ENCODE peak calls at places on chromosome 9, in six cellular contexts. One of them, this sample, is unnamed.

GRCh38 chr9:133023117-133023890 is 7.5 kb upstream of the GTF3C5 start:
- DNase-seq in kidney epithelial cell: no peak
- DNase-seq in pancreas: no peak
- DNase-seq in coronary artery: no peak
- DNase-seq in hepatocyte: no peak
- DNase-seq in fibroblast of pulmonary artery: no peak
- DNase-seq in this sample: no peak

GRCh38 chr9:18459958-18460584 is 13.9 kb upstream of the ADAMTSL1 start:
- DNase-seq in kidney epithelial cell: peak; percentile 54
- DNase-seq in pancreas: no peak
- DNase-seq in coronary artery: no peak
- DNase-seq in hepatocyte: no peak
- DNase-seq in fibroblast of pulmonary artery: peak; percentile 95
- DNase-seq in this sample: peak; percentile 94

GRCh38 chr9:131436386-131436785 is 42.5 kb downstream of the PRRC2B start:
- DNase-seq in kidney epithelial cell: no peak
- DNase-seq in pancreas: no peak
- DNase-seq in coronary artery: no peak
- DNase-seq in hepatocyte: no peak
- DNase-seq in fibroblast of pulmonary artery: no peak
- DNase-seq in this sample: no peak

GRCh38 chr9:76180541-76180940 is 213.7 kb downstream of the RFK start:
- DNase-seq in kidney epithelial cell: no peak
- DNase-seq in pancreas: no peak
- DNase-seq in coronary artery: no peak
- DNase-seq in hepatocyte: peak; percentile 56
- DNase-seq in fibroblast of pulmonary artery: peak; percentile 69
- DNase-seq in this sample: no peak

GRCh38 chr9:35569206-35569605 is 35.9 kb upstream of the TESK1 start:
- DNase-seq in kidney epithelial cell: no peak
- DNase-seq in pancreas: no peak
- DNase-seq in coronary artery: peak; percentile 36
- DNase-seq in hepatocyte: no peak
- DNase-seq in fibroblast of pulmonary artery: no peak
- DNase-seq in this sample: no peak

GRCh38 chr9:4375424-4376195 is 75.7 kb upstream of the GLIS3 start:
- DNase-seq in kidney epithelial cell: no peak
- DNase-seq in pancreas: no peak
- DNase-seq in coronary artery: no peak
- DNase-seq in hepatocyte: peak; percentile 56
- DNase-seq in fibroblast of pulmonary artery: peak; percentile 80
- DNase-seq in this sample: peak; percentile 50

GRCh38 chr9:124180557-124180956 is 77.2 kb upstream of the NEK6 start:
- DNase-seq in kidney epithelial cell: no peak
- DNase-seq in pancreas: no peak
- DNase-seq in coronary artery: no peak
- DNase-seq in hepatocyte: peak; percentile 64
- DNase-seq in fibroblast of pulmonary artery: peak; percentile 62
- DNase-seq in this sample: peak; percentile 60

GRCh38 chr9:96006961-96007360 is 131.5 kb downstream of the ERCC6L2 start:
- DNase-seq in kidney epithelial cell: peak; percentile 39
- DNase-seq in pancreas: no peak
- DNase-seq in coronary artery: no peak
- DNase-seq in hepatocyte: no peak
- DNase-seq in fibroblast of pulmonary artery: no peak
- DNase-seq in this sample: no peak

GRCh38 chr9:90915693-90916092 is 114.1 kb downstream of the SYK start:
- DNase-seq in kidney epithelial cell: no peak
- DNase-seq in pancreas: no peak
- DNase-seq in coronary artery: no peak
- DNase-seq in hepatocyte: peak; percentile 46
- DNase-seq in fibroblast of pulmonary artery: peak; percentile 17
- DNase-seq in this sample: peak; percentile 54

GRCh38 chr9:131622536-131622935 is 77.2 kb downstream of the PRRT1B start:
- DNase-seq in kidney epithelial cell: no peak
- DNase-seq in pancreas: no peak
- DNase-seq in coronary artery: no peak
- DNase-seq in hepatocyte: no peak
- DNase-seq in fibroblast of pulmonary artery: no peak
- DNase-seq in this sample: no peak

GRCh38 chr9:131042666-131043065 is 33.7 kb downstream of the LAMC3 start:
- DNase-seq in kidney epithelial cell: no peak
- DNase-seq in pancreas: no peak
- DNase-seq in coronary artery: no peak
- DNase-seq in hepatocyte: no peak
- DNase-seq in fibroblast of pulmonary artery: no peak
- DNase-seq in this sample: no peak

GRCh38 chr9:94865599-94866456 is 139.3 kb downstream of the AOPEP start:
- DNase-seq in kidney epithelial cell: no peak
- DNase-seq in pancreas: no peak
- DNase-seq in coronary artery: no peak
- DNase-seq in hepatocyte: peak; percentile 25
- DNase-seq in fibroblast of pulmonary artery: no peak
- DNase-seq in this sample: no peak

GRCh38 chr9:82923410-82924242 is 139.3 kb downstream of the RASEF start:
- DNase-seq in kidney epithelial cell: peak; percentile 61
- DNase-seq in pancreas: no peak
- DNase-seq in coronary artery: no peak
- DNase-seq in hepatocyte: peak; percentile 14
- DNase-seq in fibroblast of pulmonary artery: no peak
- DNase-seq in this sample: no peak

GRCh38 chr9:110142868-110143866 is 64.8 kb downstream of the C9orf152 start:
- DNase-seq in kidney epithelial cell: no peak
- DNase-seq in pancreas: no peak
- DNase-seq in coronary artery: no peak
- DNase-seq in hepatocyte: no peak
- DNase-seq in fibroblast of pulmonary artery: no peak
- DNase-seq in this sample: peak; percentile 58
- TF ChIP-seq CTCF in kidney epithelial cell: no peak
- TF ChIP-seq CTCF in pancreas: no peak
- TF ChIP-seq CTCF in coronary artery: no peak
- TF ChIP-seq CTCF in hepatocyte: peak; percentile 10
- TF ChIP-seq CTCF in fibroblast of pulmonary artery: peak; percentile 16
- TF ChIP-seq CTCF in this sample: no peak

GRCh38 chr9:114098021-114098659 is 952 bp downstream of the KIF12 start:
- DNase-seq in kidney epithelial cell: no peak
- DNase-seq in pancreas: peak; percentile 63
- DNase-seq in coronary artery: no peak
- DNase-seq in hepatocyte: peak; percentile 84
- DNase-seq in fibroblast of pulmonary artery: no peak
- DNase-seq in this sample: no peak

GRCh38 chr9:114102484-114102883 is 3.4 kb upstream of the KIF12 start:
- DNase-seq in kidney epithelial cell: no peak
- DNase-seq in pancreas: no peak
- DNase-seq in coronary artery: no peak
- DNase-seq in hepatocyte: no peak
- DNase-seq in fibroblast of pulmonary artery: no peak
- DNase-seq in this sample: no peak

GRCh38 chr9:114098660-114099522 is at the start of gene KIF12:
- DNase-seq in kidney epithelial cell: peak; percentile 91
- DNase-seq in pancreas: peak; percentile 92
- DNase-seq in coronary artery: no peak
- DNase-seq in hepatocyte: peak; percentile 91
- DNase-seq in fibroblast of pulmonary artery: no peak
- DNase-seq in this sample: no peak

GRCh38 chr9:114099523-114100270 is 605 bp upstream of the KIF12 start:
- DNase-seq in kidney epithelial cell: no peak
- DNase-seq in pancreas: peak; percentile 55
- DNase-seq in coronary artery: no peak
- DNase-seq in hepatocyte: no peak
- DNase-seq in fibroblast of pulmonary artery: no peak
- DNase-seq in this sample: no peak

DNA sequence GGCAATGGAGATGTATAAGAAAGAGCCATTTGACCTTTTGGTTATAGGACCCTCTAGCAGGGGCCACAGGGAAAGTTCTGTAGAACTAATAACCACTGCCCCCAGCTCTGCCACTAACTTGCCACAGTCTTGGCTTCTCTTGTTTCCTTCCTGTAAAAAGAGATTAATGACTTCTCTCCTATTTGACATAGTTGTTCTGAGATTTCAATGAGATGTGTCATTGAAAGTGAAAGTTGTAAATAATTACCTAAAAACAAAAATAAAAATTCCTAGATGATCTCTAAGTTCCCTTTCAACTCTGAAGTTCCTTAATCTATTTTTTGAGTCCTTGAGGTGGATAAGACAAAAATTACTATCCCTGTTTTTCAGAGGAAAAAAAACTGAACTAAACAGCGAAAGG is 1.4 kb upstream of the KIF12 start:
- DNase-seq in kidney epithelial cell: no peak
- DNase-seq in pancreas: no peak
- DNase-seq in coronary artery: no peak
- DNase-seq in hepatocyte: no peak
- DNase-seq in fibroblast of pulmonary artery: no peak
- DNase-seq in this sample: no peak
- TF ChIP-seq CTCF in kidney epithelial cell: no peak
- TF ChIP-seq CTCF in pancreas: no peak
- TF ChIP-seq CTCF in coronary artery: no peak
- TF ChIP-seq CTCF in hepatocyte: no peak
- TF ChIP-seq CTCF in fibroblast of pulmonary artery: no peak
- TF ChIP-seq CTCF in this sample: no peak

GRCh38 chr9:13388157-13388556 is 108.7 kb upstream of the MPDZ start:
- DNase-seq in kidney epithelial cell: no peak
- DNase-seq in pancreas: no peak
- DNase-seq in coronary artery: no peak
- DNase-seq in hepatocyte: no peak
- DNase-seq in fibroblast of pulmonary artery: peak; percentile 74
- DNase-seq in this sample: no peak
- TF ChIP-seq CTCF in kidney epithelial cell: no peak
- TF ChIP-seq CTCF in pancreas: no peak
- TF ChIP-seq CTCF in coronary artery: no peak
- TF ChIP-seq CTCF in hepatocyte: no peak
- TF ChIP-seq CTCF in fibroblast of pulmonary artery: no peak
- TF ChIP-seq CTCF in this sample: no peak

DNA sequence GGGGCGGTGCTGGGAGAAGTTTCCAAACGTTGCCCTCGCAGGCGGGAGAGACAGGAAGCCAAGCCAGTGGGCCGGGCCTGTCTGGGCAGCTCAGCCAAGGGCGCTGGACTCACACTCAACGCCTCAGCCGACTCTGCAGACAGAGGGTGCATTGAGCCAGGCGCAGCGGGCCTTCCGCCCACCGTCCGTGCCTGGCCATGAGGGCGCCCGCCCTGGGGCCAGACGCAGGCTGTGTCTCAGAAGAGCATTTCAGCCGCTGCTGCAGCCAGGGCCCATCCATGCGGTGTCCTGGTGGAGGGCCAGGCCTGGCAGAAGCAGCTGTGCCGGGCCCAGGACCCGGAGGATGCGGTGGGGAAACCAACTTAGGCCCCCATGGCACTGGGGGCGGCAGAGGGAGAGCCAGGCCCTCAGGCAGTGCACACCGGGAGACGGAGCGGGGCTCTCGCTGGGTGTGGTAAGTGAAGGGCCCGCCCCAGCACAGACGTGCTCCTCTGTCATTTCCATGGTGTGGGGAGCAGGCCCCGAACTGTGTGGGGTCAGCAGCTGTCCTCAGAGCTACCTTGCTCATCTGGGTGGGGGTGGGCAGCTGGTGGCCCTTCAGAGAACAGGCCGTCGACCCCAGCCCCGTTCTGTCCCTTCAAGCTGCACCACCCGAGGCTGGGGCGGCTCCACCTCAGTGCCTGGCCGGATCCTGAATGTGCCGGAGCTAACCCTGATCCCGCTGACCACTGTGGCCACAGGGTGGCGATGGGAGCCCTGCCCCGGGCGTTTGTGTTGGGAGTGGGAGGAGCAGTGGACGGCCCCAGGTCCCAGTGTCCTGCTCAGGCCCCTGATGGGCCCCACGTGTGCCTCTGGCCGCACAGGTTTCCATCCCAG is 18.0 kb downstream of the DNLZ start:
- DNase-seq in kidney epithelial cell: no peak
- DNase-seq in pancreas: no peak
- DNase-seq in coronary artery: peak; percentile 88
- DNase-seq in hepatocyte: peak; percentile 83
- DNase-seq in fibroblast of pulmonary artery: peak; percentile 40
- DNase-seq in this sample: peak; percentile 53
- TF ChIP-seq CTCF in kidney epithelial cell: peak; percentile 71
- TF ChIP-seq CTCF in pancreas: peak; percentile 15
- TF ChIP-seq CTCF in coronary artery: no peak
- TF ChIP-seq CTCF in hepatocyte: peak; percentile 44
- TF ChIP-seq CTCF in fibroblast of pulmonary artery: peak; percentile 45
- TF ChIP-seq CTCF in this sample: peak; percentile 21

GRCh38 chr9:128845186-128845931 is 15.8 kb upstream of the SPOUT1 start:
- DNase-seq in kidney epithelial cell: no peak
- DNase-seq in pancreas: no peak
- DNase-seq in coronary artery: no peak
- DNase-seq in hepatocyte: peak; percentile 44
- DNase-seq in fibroblast of pulmonary artery: no peak
- DNase-seq in this sample: peak; percentile 55
- TF ChIP-seq CTCF in kidney epithelial cell: no peak
- TF ChIP-seq CTCF in pancreas: no peak
- TF ChIP-seq CTCF in coronary artery: no peak
- TF ChIP-seq CTCF in hepatocyte: no peak
- TF ChIP-seq CTCF in fibroblast of pulmonary artery: no peak
- TF ChIP-seq CTCF in this sample: no peak

GRCh38 chr9:98120476-98120875 is 1.5 kb upstream of the TRIM14 start:
- DNase-seq in kidney epithelial cell: no peak
- DNase-seq in pancreas: no peak
- DNase-seq in coronary artery: no peak
- DNase-seq in hepatocyte: peak; percentile 54
- DNase-seq in fibroblast of pulmonary artery: no peak
- DNase-seq in this sample: no peak

GRCh38 chr9:98118640-98119601 is at the start of gene TRIM14:
- DNase-seq in kidney epithelial cell: no peak
- DNase-seq in pancreas: peak; percentile 41
- DNase-seq in coronary artery: no peak
- DNase-seq in hepatocyte: peak; percentile 84
- DNase-seq in fibroblast of pulmonary artery: peak; percentile 56
- DNase-seq in this sample: peak; percentile 70

GRCh38 chr9:98121096-98121495 is 2.1 kb upstream of the TRIM14 start:
- DNase-seq in kidney epithelial cell: no peak
- DNase-seq in pancreas: no peak
- DNase-seq in coronary artery: no peak
- DNase-seq in hepatocyte: no peak
- DNase-seq in fibroblast of pulmonary artery: peak; percentile 38
- DNase-seq in this sample: peak; percentile 74

DNA sequence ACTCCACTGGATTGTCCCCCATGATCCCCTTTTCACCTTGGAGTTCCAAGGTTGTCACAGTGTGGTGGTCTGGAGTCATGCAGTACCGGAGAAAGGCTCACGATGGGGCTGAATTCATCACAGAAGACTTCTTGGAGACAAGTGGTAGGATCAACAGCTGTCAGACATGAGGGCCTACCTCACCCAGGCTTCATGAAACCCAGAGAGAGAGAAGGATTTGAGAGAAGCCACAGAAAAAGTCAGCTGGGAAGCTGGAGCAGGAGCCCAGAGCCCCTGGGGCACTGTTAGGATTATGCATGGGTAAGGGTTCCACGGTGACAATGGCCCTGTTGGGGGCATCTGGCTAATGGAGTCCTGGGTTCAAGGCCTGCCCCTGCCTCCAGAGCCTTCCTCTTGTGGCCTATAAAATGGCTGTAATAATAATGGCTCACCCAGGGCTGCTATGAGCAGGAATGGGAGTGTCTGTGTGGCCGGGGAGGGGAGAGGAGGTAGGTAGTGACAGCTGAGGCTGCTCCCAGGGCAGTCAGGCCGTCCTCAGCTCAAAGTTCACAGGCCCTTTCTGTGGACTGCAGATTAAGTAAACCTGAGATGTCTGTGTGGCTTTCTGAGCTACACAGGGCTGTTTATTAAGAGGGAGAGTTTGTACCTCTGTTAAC is 910 bp downstream of the TRIM14 start:
- DNase-seq in kidney epithelial cell: no peak
- DNase-seq in pancreas: peak; percentile 58
- DNase-seq in coronary artery: no peak
- DNase-seq in hepatocyte: peak; percentile 74
- DNase-seq in fibroblast of pulmonary artery: peak; percentile 42
- DNase-seq in this sample: peak; percentile 51
- TF ChIP-seq CTCF in kidney epithelial cell: peak; percentile 12
- TF ChIP-seq CTCF in pancreas: no peak
- TF ChIP-seq CTCF in coronary artery: no peak
- TF ChIP-seq CTCF in hepatocyte: no peak
- TF ChIP-seq CTCF in fibroblast of pulmonary artery: peak; percentile 27
- TF ChIP-seq CTCF in this sample: no peak

GRCh38 chr9:117709936-117710335 is 5.7 kb downstream of the TLR4 start:
- DNase-seq in kidney epithelial cell: no peak
- DNase-seq in pancreas: no peak
- DNase-seq in coronary artery: no peak
- DNase-seq in hepatocyte: no peak
- DNase-seq in fibroblast of pulmonary artery: no peak
- DNase-seq in this sample: no peak
- TF ChIP-seq CTCF in kidney epithelial cell: no peak
- TF ChIP-seq CTCF in pancreas: no peak
- TF ChIP-seq CTCF in coronary artery: no peak
- TF ChIP-seq CTCF in hepatocyte: no peak
- TF ChIP-seq CTCF in fibroblast of pulmonary artery: no peak
- TF ChIP-seq CTCF in this sample: no peak